ENCODE peak calls at places on chromosomes 1 and 21, in ten cellular contexts. One of them, this sample, is unnamed.

GRCh38 chr1:235411489-235412486 is 44.6 kb downstream of the TBCE start:
- DNase-seq in ecto neural progenitor cell: no peak
- DNase-seq in Kasumi-1: no peak
- DNase-seq in psoas muscle: no peak
- DNase-seq in astrocyte: no peak
- DNase-seq in AG09319: no peak
- DNase-seq in stimulated activated CD4-positive, alpha-beta T cell treated with anti-CD3 and anti-CD28 coated beads, Interleukin-4, amount 100 ng/mL, for 4 hours: no peak
- DNase-seq in RWPE1: no peak
- DNase-seq in heart left ventricle: no peak
- DNase-seq in T-helper 2 cell: no peak
- DNase-seq in this sample: no peak

GRCh38 chr1:39416609-39417008 is 74.8 kb upstream of the BMP8A start:
- DNase-seq in stimulated activated CD4-positive, alpha-beta T cell treated with anti-CD3 and anti-CD28 coated beads, Interleukin-4, amount 100 ng/mL, for 4 hours: no peak
- DNase-seq in heart left ventricle: no peak
- DNase-seq in astrocyte: peak
- DNase-seq in Kasumi-1: no peak
- DNase-seq in T-helper 2 cell: no peak
- DNase-seq in psoas muscle: no peak
- DNase-seq in RWPE1: no peak
- DNase-seq in AG09319: no peak
- DNase-seq in ecto neural progenitor cell: no peak
- DNase-seq in this sample: no peak

GRCh38 chr1:48807599-48808260 is 31.0 kb upstream of the BEND5 start:
- DNase-seq in psoas muscle: no peak
- DNase-seq in Kasumi-1: no peak
- DNase-seq in AG09319: no peak
- DNase-seq in heart left ventricle: no peak
- DNase-seq in ecto neural progenitor cell: no peak
- DNase-seq in astrocyte: no peak
- DNase-seq in T-helper 2 cell: no peak
- DNase-seq in stimulated activated CD4-positive, alpha-beta T cell treated with anti-CD3 and anti-CD28 coated beads, Interleukin-4, amount 100 ng/mL, for 4 hours: no peak
- DNase-seq in RWPE1: no peak
- DNase-seq in this sample: no peak

GRCh38 chr1:197868751-197869501 is 33.5 kb upstream of the C1orf53 start:
- DNase-seq in RWPE1: peak
- DNase-seq in Kasumi-1: peak
- DNase-seq in astrocyte: peak
- DNase-seq in stimulated activated CD4-positive, alpha-beta T cell treated with anti-CD3 and anti-CD28 coated beads, Interleukin-4, amount 100 ng/mL, for 4 hours: peak
- DNase-seq in AG09319: peak
- DNase-seq in psoas muscle: no peak
- DNase-seq in ecto neural progenitor cell: no peak
- DNase-seq in heart left ventricle: no peak
- DNase-seq in T-helper 2 cell: no peak
- DNase-seq in this sample: peak

GRCh38 chr1:94921977-94922376 is 4.9 kb downstream of the CNN3 start:
- DNase-seq in heart left ventricle: no peak
- DNase-seq in AG09319: no peak
- DNase-seq in Kasumi-1: no peak
- DNase-seq in stimulated activated CD4-positive, alpha-beta T cell treated with anti-CD3 and anti-CD28 coated beads, Interleukin-4, amount 100 ng/mL, for 4 hours: no peak
- DNase-seq in T-helper 2 cell: no peak
- DNase-seq in astrocyte: no peak
- DNase-seq in ecto neural progenitor cell: no peak
- DNase-seq in psoas muscle: no peak
- DNase-seq in RWPE1: no peak
- DNase-seq in this sample: no peak

GRCh38 chr1:182520746-182521145 is 68.3 kb downstream of the RNASEL start:
- DNase-seq in astrocyte: no peak
- DNase-seq in RWPE1: no peak
- DNase-seq in psoas muscle: no peak
- DNase-seq in ecto neural progenitor cell: no peak
- DNase-seq in stimulated activated CD4-positive, alpha-beta T cell treated with anti-CD3 and anti-CD28 coated beads, Interleukin-4, amount 100 ng/mL, for 4 hours: no peak
- DNase-seq in AG09319: no peak
- DNase-seq in T-helper 2 cell: no peak
- DNase-seq in heart left ventricle: no peak
- DNase-seq in Kasumi-1: no peak
- DNase-seq in this sample: no peak

GRCh38 chr1:56578664-56578962 is 750 bp downstream of the PLPP3 start:
- DNase-seq in ecto neural progenitor cell: no peak
- DNase-seq in T-helper 2 cell: no peak
- DNase-seq in AG09319: no peak
- DNase-seq in stimulated activated CD4-positive, alpha-beta T cell treated with anti-CD3 and anti-CD28 coated beads, Interleukin-4, amount 100 ng/mL, for 4 hours: no peak
- DNase-seq in psoas muscle: no peak
- DNase-seq in astrocyte: no peak
- DNase-seq in RWPE1: peak
- DNase-seq in heart left ventricle: no peak
- DNase-seq in Kasumi-1: no peak
- DNase-seq in this sample: peak

GRCh38 chr1:109543988-109544735 is 4.3 kb upstream of the GNAI3 start:
- DNase-seq in psoas muscle: no peak
- DNase-seq in RWPE1: no peak
- DNase-seq in ecto neural progenitor cell: no peak
- DNase-seq in AG09319: no peak
- DNase-seq in heart left ventricle: no peak
- DNase-seq in Kasumi-1: no peak
- DNase-seq in stimulated activated CD4-positive, alpha-beta T cell treated with anti-CD3 and anti-CD28 coated beads, Interleukin-4, amount 100 ng/mL, for 4 hours: no peak
- DNase-seq in T-helper 2 cell: no peak
- DNase-seq in astrocyte: no peak
- DNase-seq in this sample: no peak

GRCh38 chr1:55007626-55008025 is 8.9 kb downstream of the BSND start:
- DNase-seq in T-helper 2 cell: no peak
- DNase-seq in AG09319: no peak
- DNase-seq in ecto neural progenitor cell: no peak
- DNase-seq in Kasumi-1: no peak
- DNase-seq in heart left ventricle: no peak
- DNase-seq in astrocyte: peak
- DNase-seq in RWPE1: peak
- DNase-seq in stimulated activated CD4-positive, alpha-beta T cell treated with anti-CD3 and anti-CD28 coated beads, Interleukin-4, amount 100 ng/mL, for 4 hours: no peak
- DNase-seq in psoas muscle: no peak
- DNase-seq in this sample: no peak

GRCh38 chr1:227915564-227916553 is 31.9 kb downstream of the WNT9A start:
- DNase-seq in RWPE1: peak
- DNase-seq in stimulated activated CD4-positive, alpha-beta T cell treated with anti-CD3 and anti-CD28 coated beads, Interleukin-4, amount 100 ng/mL, for 4 hours: no peak
- DNase-seq in Kasumi-1: no peak
- DNase-seq in T-helper 2 cell: no peak
- DNase-seq in psoas muscle: no peak
- DNase-seq in ecto neural progenitor cell: no peak
- DNase-seq in astrocyte: no peak
- DNase-seq in AG09319: no peak
- DNase-seq in heart left ventricle: peak
- DNase-seq in this sample: no peak

GRCh38 chr21:25895565-25896205 is 160.9 kb downstream of the GABPA start:
- DNase-seq in stimulated activated CD4-positive, alpha-beta T cell treated with anti-CD3 and anti-CD28 coated beads, Interleukin-4, amount 100 ng/mL, for 4 hours: no peak
- DNase-seq in heart left ventricle: no peak
- DNase-seq in T-helper 2 cell: no peak
- DNase-seq in Kasumi-1: peak
- DNase-seq in AG09319: no peak
- DNase-seq in ecto neural progenitor cell: no peak
- DNase-seq in RWPE1: peak
- DNase-seq in psoas muscle: no peak
- DNase-seq in astrocyte: no peak
- DNase-seq in this sample: peak

GRCh38 chr1:93579891-93580290 is 101.7 kb downstream of the BCAR3 start:
- DNase-seq in AG09319: peak
- DNase-seq in heart left ventricle: peak
- DNase-seq in ecto neural progenitor cell: no peak
- DNase-seq in RWPE1: no peak
- DNase-seq in stimulated activated CD4-positive, alpha-beta T cell treated with anti-CD3 and anti-CD28 coated beads, Interleukin-4, amount 100 ng/mL, for 4 hours: no peak
- DNase-seq in psoas muscle: peak
- DNase-seq in Kasumi-1: no peak
- DNase-seq in T-helper 2 cell: no peak
- DNase-seq in astrocyte: peak
- DNase-seq in this sample: no peak

GRCh38 chr1:36157115-36157903 is 1.3 kb downstream of the MAP7D1 start:
- DNase-seq in Kasumi-1: peak
- DNase-seq in ecto neural progenitor cell: peak
- DNase-seq in RWPE1: no peak
- DNase-seq in stimulated activated CD4-positive, alpha-beta T cell treated with anti-CD3 and anti-CD28 coated beads, Interleukin-4, amount 100 ng/mL, for 4 hours: no peak
- DNase-seq in heart left ventricle: no peak
- DNase-seq in AG09319: no peak
- DNase-seq in astrocyte: no peak
- DNase-seq in T-helper 2 cell: no peak
- DNase-seq in psoas muscle: no peak
- DNase-seq in this sample: no peak

GRCh38 chr1:177817969-177818872 is 151.6 kb downstream of the SEC16B start:
- DNase-seq in AG09319: no peak
- DNase-seq in psoas muscle: no peak
- DNase-seq in astrocyte: no peak
- DNase-seq in stimulated activated CD4-positive, alpha-beta T cell treated with anti-CD3 and anti-CD28 coated beads, Interleukin-4, amount 100 ng/mL, for 4 hours: no peak
- DNase-seq in T-helper 2 cell: no peak
- DNase-seq in ecto neural progenitor cell: no peak
- DNase-seq in RWPE1: no peak
- DNase-seq in heart left ventricle: no peak
- DNase-seq in Kasumi-1: no peak
- DNase-seq in this sample: no peak

GRCh38 chr21:27954806-27955205 is 987.9 kb upstream of the ADAMTS5 start:
- DNase-seq in AG09319: peak
- DNase-seq in stimulated activated CD4-positive, alpha-beta T cell treated with anti-CD3 and anti-CD28 coated beads, Interleukin-4, amount 100 ng/mL, for 4 hours: no peak
- DNase-seq in T-helper 2 cell: no peak
- DNase-seq in astrocyte: peak
- DNase-seq in Kasumi-1: peak
- DNase-seq in heart left ventricle: no peak
- DNase-seq in ecto neural progenitor cell: no peak
- DNase-seq in RWPE1: no peak
- DNase-seq in psoas muscle: no peak
- DNase-seq in this sample: no peak

GRCh38 chr1:55456961-55457360 is 241.8 kb upstream of the USP24 start:
- DNase-seq in Kasumi-1: no peak
- DNase-seq in astrocyte: no peak
- DNase-seq in RWPE1: no peak
- DNase-seq in AG09319: no peak
- DNase-seq in psoas muscle: no peak
- DNase-seq in ecto neural progenitor cell: no peak
- DNase-seq in T-helper 2 cell: no peak
- DNase-seq in stimulated activated CD4-positive, alpha-beta T cell treated with anti-CD3 and anti-CD28 coated beads, Interleukin-4, amount 100 ng/mL, for 4 hours: no peak
- DNase-seq in heart left ventricle: no peak
- DNase-seq in this sample: no peak

GRCh38 chr1:7628273-7628672 is 142.8 kb upstream of the VAMP3 start:
- DNase-seq in psoas muscle: no peak
- DNase-seq in astrocyte: no peak
- DNase-seq in AG09319: no peak
- DNase-seq in ecto neural progenitor cell: no peak
- DNase-seq in stimulated activated CD4-positive, alpha-beta T cell treated with anti-CD3 and anti-CD28 coated beads, Interleukin-4, amount 100 ng/mL, for 4 hours: no peak
- DNase-seq in RWPE1: no peak
- DNase-seq in Kasumi-1: no peak
- DNase-seq in T-helper 2 cell: no peak
- DNase-seq in heart left ventricle: peak
- DNase-seq in this sample: no peak

GRCh38 chr21:39079617-39080016 is 103.6 kb downstream of the PSMG1 start:
- DNase-seq in heart left ventricle: peak
- DNase-seq in astrocyte: peak
- DNase-seq in psoas muscle: peak
- DNase-seq in RWPE1: no peak
- DNase-seq in T-helper 2 cell: no peak
- DNase-seq in Kasumi-1: no peak
- DNase-seq in AG09319: no peak
- DNase-seq in ecto neural progenitor cell: no peak
- DNase-seq in stimulated activated CD4-positive, alpha-beta T cell treated with anti-CD3 and anti-CD28 coated beads, Interleukin-4, amount 100 ng/mL, for 4 hours: no peak
- DNase-seq in this sample: no peak

GRCh38 chr1:165629848-165630628 is 996 bp upstream of the MGST3 start:
- DNase-seq in astrocyte: no peak
- DNase-seq in AG09319: no peak
- DNase-seq in psoas muscle: no peak
- DNase-seq in Kasumi-1: no peak
- DNase-seq in ecto neural progenitor cell: no peak
- DNase-seq in RWPE1: no peak
- DNase-seq in heart left ventricle: no peak
- DNase-seq in T-helper 2 cell: no peak
- DNase-seq in stimulated activated CD4-positive, alpha-beta T cell treated with anti-CD3 and anti-CD28 coated beads, Interleukin-4, amount 100 ng/mL, for 4 hours: no peak
- DNase-seq in this sample: peak

GRCh38 chr1:151058682-151059341 is 610 bp downstream of the CDC42SE1 start:
- DNase-seq in ecto neural progenitor cell: no peak
- DNase-seq in astrocyte: no peak
- DNase-seq in psoas muscle: no peak
- DNase-seq in heart left ventricle: no peak
- DNase-seq in Kasumi-1: no peak
- DNase-seq in AG09319: no peak
- DNase-seq in T-helper 2 cell: no peak
- DNase-seq in stimulated activated CD4-positive, alpha-beta T cell treated with anti-CD3 and anti-CD28 coated beads, Interleukin-4, amount 100 ng/mL, for 4 hours: no peak
- DNase-seq in RWPE1: peak
- DNase-seq in this sample: peak

GRCh38 chr1:198681831-198682756 is 43.3 kb downstream of the PTPRC start:
- DNase-seq in stimulated activated CD4-positive, alpha-beta T cell treated with anti-CD3 and anti-CD28 coated beads, Interleukin-4, amount 100 ng/mL, for 4 hours: peak
- DNase-seq in Kasumi-1: peak
- DNase-seq in T-helper 2 cell: peak
- DNase-seq in ecto neural progenitor cell: peak
- DNase-seq in astrocyte: peak
- DNase-seq in RWPE1: peak
- DNase-seq in heart left ventricle: peak
- DNase-seq in psoas muscle: peak
- DNase-seq in AG09319: peak
- DNase-seq in this sample: peak

GRCh38 chr1:75731881-75732280 is 7.4 kb downstream of the ACADM start:
- DNase-seq in astrocyte: no peak
- DNase-seq in AG09319: no peak
- DNase-seq in ecto neural progenitor cell: no peak
- DNase-seq in RWPE1: no peak
- DNase-seq in heart left ventricle: no peak
- DNase-seq in stimulated activated CD4-positive, alpha-beta T cell treated with anti-CD3 and anti-CD28 coated beads, Interleukin-4, amount 100 ng/mL, for 4 hours: no peak
- DNase-seq in Kasumi-1: no peak
- DNase-seq in T-helper 2 cell: no peak
- DNase-seq in psoas muscle: no peak
- DNase-seq in this sample: no peak

GRCh38 chr1:46452931-46453325 is 36.7 kb upstream of the DMBX1 start:
- DNase-seq in T-helper 2 cell: no peak
- DNase-seq in stimulated activated CD4-positive, alpha-beta T cell treated with anti-CD3 and anti-CD28 coated beads, Interleukin-4, amount 100 ng/mL, for 4 hours: no peak
- DNase-seq in ecto neural progenitor cell: no peak
- DNase-seq in psoas muscle: no peak
- DNase-seq in Kasumi-1: no peak
- DNase-seq in astrocyte: no peak
- DNase-seq in AG09319: no peak
- DNase-seq in heart left ventricle: no peak
- DNase-seq in RWPE1: no peak
- DNase-seq in this sample: no peak

GRCh38 chr1:164774819-164775654 is 216.1 kb downstream of the PBX1 start:
- DNase-seq in Kasumi-1: no peak
- DNase-seq in psoas muscle: no peak
- DNase-seq in AG09319: no peak
- DNase-seq in T-helper 2 cell: no peak
- DNase-seq in ecto neural progenitor cell: peak
- DNase-seq in astrocyte: no peak
- DNase-seq in heart left ventricle: no peak
- DNase-seq in stimulated activated CD4-positive, alpha-beta T cell treated with anti-CD3 and anti-CD28 coated beads, Interleukin-4, amount 100 ng/mL, for 4 hours: no peak
- DNase-seq in RWPE1: no peak
- DNase-seq in this sample: no peak

GRCh38 chr1:152580433-152580832 is at the start of gene LCE3D:
- DNase-seq in T-helper 2 cell: no peak
- DNase-seq in Kasumi-1: no peak
- DNase-seq in astrocyte: no peak
- DNase-seq in RWPE1: no peak
- DNase-seq in AG09319: no peak
- DNase-seq in psoas muscle: no peak
- DNase-seq in stimulated activated CD4-positive, alpha-beta T cell treated with anti-CD3 and anti-CD28 coated beads, Interleukin-4, amount 100 ng/mL, for 4 hours: no peak
- DNase-seq in heart left ventricle: no peak
- DNase-seq in ecto neural progenitor cell: no peak
- DNase-seq in this sample: no peak

GRCh38 chr1:25658791-25659431 is 42.3 kb downstream of the MAN1C1 start:
- DNase-seq in psoas muscle: peak
- DNase-seq in T-helper 2 cell: no peak
- DNase-seq in heart left ventricle: peak
- DNase-seq in RWPE1: no peak
- DNase-seq in AG09319: no peak
- DNase-seq in Kasumi-1: no peak
- DNase-seq in astrocyte: no peak
- DNase-seq in ecto neural progenitor cell: peak
- DNase-seq in stimulated activated CD4-positive, alpha-beta T cell treated with anti-CD3 and anti-CD28 coated beads, Interleukin-4, amount 100 ng/mL, for 4 hours: no peak
- DNase-seq in this sample: no peak

GRCh38 chr21:17371470-17371869 is 141.4 kb upstream of the CXADR start:
- DNase-seq in astrocyte: peak
- DNase-seq in psoas muscle: no peak
- DNase-seq in AG09319: no peak
- DNase-seq in ecto neural progenitor cell: no peak
- DNase-seq in RWPE1: no peak
- DNase-seq in T-helper 2 cell: no peak
- DNase-seq in stimulated activated CD4-positive, alpha-beta T cell treated with anti-CD3 and anti-CD28 coated beads, Interleukin-4, amount 100 ng/mL, for 4 hours: no peak
- DNase-seq in Kasumi-1: no peak
- DNase-seq in heart left ventricle: no peak
- DNase-seq in this sample: no peak

GRCh38 chr1:234970731-234971476 is 157.7 kb downstream of the TOMM20 start:
- DNase-seq in RWPE1: no peak
- DNase-seq in psoas muscle: peak
- DNase-seq in AG09319: peak
- DNase-seq in astrocyte: peak
- DNase-seq in stimulated activated CD4-positive, alpha-beta T cell treated with anti-CD3 and anti-CD28 coated beads, Interleukin-4, amount 100 ng/mL, for 4 hours: no peak
- DNase-seq in ecto neural progenitor cell: peak
- DNase-seq in heart left ventricle: peak
- DNase-seq in T-helper 2 cell: no peak
- DNase-seq in Kasumi-1: peak
- DNase-seq in this sample: no peak